ENCODE peak calls at places on chromosomes 1 and 21, in nine cellular contexts. K is H1, I is GM23248, J is PC-3, Z is GM12878, M is A673, Y is fibroblast of lung, N is GM23338, T is neural progenitor cell. H is an unnamed sample.
A peak's percentile ranks its signal among the peaks of the same experiment; 100 is the strongest.

GRCh38 chr21:34779860-34780259 is 111.1 kb downstream of the CLIC6 start:
- DNase-seq in K (no peak), I (no peak), J (no peak), Z (no peak), M (no peak), Y (no peak), N (no peak), T (no peak), H (no peak)

GRCh38 chr1:20698195-20698910 is 19.5 kb downstream of the KIF17 start:
- DNase-seq in K (no peak), I (peak; percentile 70), J (peak; percentile 80), Z (no peak), M (no peak), Y (peak; percentile 89), N (no peak), T (no peak), H (no peak)

GRCh38 chr1:194295690-194296089 is 1109.3 kb upstream of the B3GALT2 start:
- DNase-seq in K (no peak), I (peak; percentile 0), J (peak; percentile 57), Z (no peak), M (peak; percentile 31), Y (peak; percentile 38), N (peak; percentile 76), T (peak; percentile 68), H (no peak)

GRCh38 chr1:50368179-50369007 is 54.9 kb downstream of the DMRTA2 start:
- DNase-seq in K (no peak), I (peak; percentile 32), J (peak; percentile 23), Z (no peak), M (peak; percentile 63), Y (no peak), N (peak; percentile 86), T (peak; percentile 63), H (peak; percentile 52)

GRCh38 chr1:84299536-84300260 is 1.8 kb upstream of the SAMD13 start:
- DNase-seq in K (no peak), I (peak; percentile 31), J (no peak), Z (no peak), M (peak; percentile 31), Y (peak; percentile 19), N (peak; percentile 37), T (no peak), H (no peak)

GRCh38 chr1:173383341-173383740 is 93.8 kb upstream of the PRDX6 start:
- DNase-seq in K (no peak), I (peak; percentile 40), J (no peak), Z (no peak), M (no peak), Y (peak; percentile 80), N (no peak), T (no peak), H (no peak)

GRCh38 chr1:10916311-10916710 is 96.1 kb upstream of the TARDBP start:
- DNase-seq in K (no peak), I (no peak), J (no peak), Z (no peak), M (no peak), Y (no peak), N (no peak), T (no peak), H (no peak)

GRCh38 chr1:2946291-2946690 is 75.0 kb upstream of the ACTRT2 start:
- DNase-seq in K (no peak), I (no peak), J (no peak), Z (no peak), M (no peak), Y (no peak), N (peak; percentile 61), T (no peak), H (no peak)

GRCh38 chr1:25944986-25945385 is 38.8 kb upstream of the STMN1 start:
- DNase-seq in K (no peak), I (peak; percentile 54), J (peak; percentile 9), Z (no peak), M (peak; percentile 33), Y (no peak), N (no peak), T (no peak), H (no peak)

GRCh38 chr1:117590273-117590925 is 15.4 kb upstream of the TENT5C start:
- DNase-seq in K (no peak), I (no peak), J (peak; percentile 6), Z (no peak), M (no peak), Y (no peak), N (peak; percentile 44), T (no peak), H (no peak)

GRCh38 chr1:1891349-1892078 is 627 bp upstream of the GNB1 start:
- DNase-seq in K (no peak), I (peak; percentile 83), J (peak; percentile 75), Z (no peak), M (no peak), Y (peak; percentile 52), N (peak; percentile 67), T (peak; percentile 71), H (peak; percentile 85)

GRCh38 chr1:16013220-16013907 is 4.5 kb downstream of the HSPB7 start:
- DNase-seq in K (no peak), I (peak; percentile 86), J (peak; percentile 36), Z (peak; percentile 24), M (peak; percentile 52), Y (peak; percentile 86), N (peak; percentile 90), T (peak; percentile 51), H (no peak)

GRCh38 chr1:98981917-98982513 is 22.6 kb downstream of the PLPPR5 start:
- DNase-seq in K (no peak), I (peak; percentile 63), J (peak; percentile 89), Z (no peak), M (peak; percentile 18), Y (peak; percentile 45), N (no peak), T (no peak), H (no peak)

GRCh38 chr1:84776639-84777038 is 86.4 kb upstream of the SSX2IP start:
- DNase-seq in K (no peak), I (no peak), J (peak; percentile 97), Z (no peak), M (no peak), Y (peak; percentile 31), N (no peak), T (no peak), H (no peak)

GRCh38 chr1:43525995-43526394 is 4.7 kb upstream of the PTPRF start:
- DNase-seq in K (no peak), I (peak; percentile 80), J (peak; percentile 71), Z (no peak), M (no peak), Y (peak; percentile 73), N (no peak), T (no peak), H (no peak)

GRCh38 chr1:215923129-215923824 is 356.2 kb downstream of the KCTD3 start:
- DNase-seq in K (no peak), I (no peak), J (peak; percentile 41), Z (no peak), M (no peak), Y (peak; percentile 37), N (no peak), T (no peak), H (no peak)

GRCh38 chr1:19309123-19309813 is 2.7 kb downstream of the AKR7A2 start:
- DNase-seq in K (no peak), I (peak; percentile 94), J (peak; percentile 54), Z (no peak), M (peak; percentile 53), Y (peak; percentile 68), N (no peak), T (no peak), H (no peak)

GRCh38 chr1:239647964-239648632 is 261.7 kb downstream of the CHRM3 start:
- DNase-seq in K (no peak), I (no peak), J (no peak), Z (no peak), M (no peak), Y (no peak), N (no peak), T (no peak), H (no peak)
- TF ChIP-seq EZH2 in K (no peak), I (no peak), J (no peak), Z (no peak), M (no peak), Y (no peak), N (no peak), T (no peak), H (no peak)

DNA sequence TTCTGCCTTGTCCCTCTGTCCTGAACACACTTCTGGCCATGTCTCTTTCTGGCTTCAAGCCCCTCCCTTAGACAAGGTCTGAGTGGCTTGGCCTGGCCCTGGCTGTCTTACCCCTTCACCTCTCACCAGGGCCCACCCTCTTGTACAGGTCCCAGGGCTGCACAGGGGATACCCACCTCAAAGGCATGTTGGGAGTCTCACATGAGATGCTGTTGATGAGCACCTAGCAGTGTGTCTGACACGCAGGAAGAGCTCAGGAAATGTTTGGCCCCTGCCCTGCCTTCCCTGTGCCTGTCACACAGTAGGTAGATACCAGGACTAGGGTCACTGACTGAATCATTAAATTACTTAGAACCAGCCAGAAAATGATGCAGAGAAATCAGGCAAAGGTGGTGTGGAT is 16.6 kb downstream of the ZNF362 start:
- DNase-seq in K (no peak), I (no peak), J (no peak), Z (no peak), M (no peak), Y (no peak), N (no peak), T (no peak), H (no peak)
- H3K4me3 ChIP-seq in K (no peak overlapping the region), I (no peak overlapping the region), J (no peak overlapping the region), Z (no peak overlapping the region), M (no peak overlapping the region), Y (no peak overlapping the region), N (no peak overlapping the region), T (no peak overlapping the region), H (no peak overlapping the region)

DNA sequence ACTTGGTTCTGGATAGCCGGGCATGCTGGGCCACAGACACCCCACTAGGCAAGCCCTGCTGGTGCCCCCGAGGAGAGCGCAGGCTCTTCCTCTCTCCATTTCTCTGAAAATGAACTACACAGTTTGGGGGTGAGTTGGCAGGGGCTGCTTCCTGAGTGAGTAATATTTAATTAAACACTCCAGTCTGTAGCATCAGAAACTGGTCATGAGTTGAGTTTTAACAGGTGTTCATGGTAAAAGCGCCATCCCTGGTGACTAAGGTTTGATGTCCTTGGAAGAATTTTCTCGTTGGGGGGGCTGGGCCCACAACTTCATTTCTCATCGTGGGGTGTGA is 1.7 kb downstream of the SPSB1 start:
- DNase-seq in K (no peak), I (peak; percentile 92), J (peak; percentile 91), Z (no peak), M (peak; percentile 74), Y (peak; percentile 94), N (no peak), T (no peak), H (peak; percentile 37)
- H3K27ac ChIP-seq in K (no peak overlapping the region), I (peak overlapping the region; percentile 76), J (peak overlapping the region; percentile 85), Z (no peak overlapping the region), M (no peak overlapping the region), Y (peak overlapping the region; percentile 94), N (no peak overlapping the region), T (no peak overlapping the region), H (peak overlapping the region; percentile 77)

DNA sequence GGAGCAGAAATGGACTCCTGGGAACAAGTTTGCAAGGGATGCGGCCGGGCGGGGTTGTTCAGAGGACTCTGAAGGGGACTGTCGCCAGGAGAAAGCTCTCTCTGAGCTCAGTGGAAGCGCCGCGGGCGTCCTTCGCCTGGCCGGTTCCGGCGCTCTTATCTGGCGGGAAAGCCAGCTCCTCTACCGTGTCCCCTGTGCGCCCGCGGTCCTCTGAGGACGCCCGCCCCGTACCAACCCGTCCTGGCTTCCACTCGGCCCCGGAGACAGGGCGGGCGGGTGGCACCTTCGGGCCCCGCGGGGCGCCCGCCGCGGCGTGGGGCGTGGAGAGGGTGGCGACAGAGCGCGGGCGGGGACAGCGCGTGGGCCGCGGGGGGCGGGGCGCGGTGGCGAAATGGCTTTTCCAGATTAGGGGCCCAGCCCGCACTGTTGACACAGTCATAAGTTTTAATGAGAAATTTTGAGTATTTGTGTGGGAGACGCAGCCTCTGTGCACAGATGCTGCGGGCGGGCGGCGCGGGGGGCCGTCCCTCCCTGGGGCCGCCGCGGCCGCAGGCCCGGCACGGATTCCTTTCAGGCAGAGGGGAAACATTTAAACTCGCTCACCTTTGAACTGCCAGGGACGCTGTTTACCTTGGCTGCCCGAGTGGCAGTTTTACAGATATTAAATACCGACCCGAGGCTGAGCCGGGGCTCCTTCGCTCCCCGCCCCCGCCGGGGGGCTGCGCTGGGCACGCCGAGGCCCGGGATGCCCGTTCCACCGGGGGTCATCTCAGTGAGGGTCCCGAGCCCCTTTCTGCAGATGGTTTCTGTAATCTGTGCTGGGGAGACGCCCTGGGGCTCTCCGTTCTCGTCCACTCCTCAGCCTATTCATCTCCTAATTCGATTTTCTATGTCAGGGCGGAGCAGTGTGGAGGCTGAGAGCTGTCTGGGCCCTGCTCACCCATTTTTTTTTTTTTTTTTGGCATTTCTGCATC is 70.4 kb downstream of the FOXD2 start:
- DNase-seq in K (no peak), I (peak; percentile 30), J (peak; percentile 22), Z (no peak), M (peak; percentile 53), Y (no peak), N (peak; percentile 68), T (peak; percentile 69), H (no peak)
- TF ChIP-seq EZH2 in K (peak; percentile 76), I (peak; percentile 89), J (peak; percentile 92), Z (no peak), M (peak; percentile 72), Y (peak; percentile 78), N (peak; percentile 49), T (peak; percentile 87), H (no peak)